ENCODE peak calls at places on chromosomes 16 and 17, in four cellular contexts. R is H1, T is HepG2, Y is K562. X is an unnamed sample.

GRCh38 chr16:84876873-84877606 is 57.3 kb downstream of the CRISPLD2 start:
- DNase-seq in R (no peak), Y (no peak), T (no peak), X (no peak)

GRCh38 chr17:37312137-37312923 is 63.5 kb upstream of the C17orf78 start:
- DNase-seq in Y (no peak), R (no peak), T (no peak), X (no peak)

GRCh38 chr17:8162232-8162996 is at the start of gene VAMP2:
- DNase-seq in R (no peak), Y (peak), T (no peak), X (peak)

GRCh38 chr16:51507286-51507685 is 356.2 kb upstream of the SALL1 start:
- DNase-seq in R (no peak), T (no peak), Y (no peak), X (no peak)

GRCh38 chr16:79122343-79122742 is 478.2 kb downstream of the MAF start:
- DNase-seq in T (no peak), Y (no peak), R (no peak), X (no peak)

GRCh38 chr17:41504126-41504977 is 1.1 kb downstream of the KRT13 start:
- DNase-seq in Y (no peak), T (no peak), R (no peak), X (no peak)

GRCh38 chr17:38798614-38799500 is 499 bp downstream of the PIP4K2B start:
- DNase-seq in Y (peak), R (no peak), T (peak), X (peak)

GRCh38 chr17:72187544-72187943 is 66.7 kb downstream of the SOX9 start:
- DNase-seq in Y (no peak), R (no peak), T (no peak), X (no peak)

GRCh38 chr17:14873996-14874395 is 391.1 kb downstream of the PMP22 start:
- DNase-seq in R (no peak), Y (no peak), T (no peak), X (no peak)

GRCh38 chr16:11556214-11556819 is 30.4 kb downstream of the LITAF start:
- DNase-seq in Y (no peak), R (no peak), T (no peak), X (no peak)

GRCh38 chr17:3035968-3036280 is 27.5 kb downstream of the OR1D5 start:
- DNase-seq in Y (no peak), T (no peak), R (no peak), X (no peak)

GRCh38 chr16:58128721-58129096 is 472 bp downstream of the CFAP20 start:
- DNase-seq in R (no peak), Y (peak), T (no peak), X (no peak)

GRCh38 chr17:74547736-74548135 is 1.8 kb upstream of the CD300C start:
- DNase-seq in T (no peak), R (no peak), Y (no peak), X (peak)

GRCh38 chr17:30997842-30998241 is 27.0 kb downstream of the RNF135 start:
- DNase-seq in Y (no peak), T (no peak), R (no peak), X (no peak)

GRCh38 chr16:57762365-57763289 is 27.1 kb downstream of the KATNB1 start:
- DNase-seq in T (no peak), R (no peak), Y (no peak), X (no peak)

GRCh38 chr16:60346256-60346655 is 1612.1 kb upstream of the GOT2 start:
- DNase-seq in R (no peak), T (no peak), Y (no peak), X (no peak)

GRCh38 chr16:56245197-56245596 is 53.9 kb downstream of the GNAO1 start:
- DNase-seq in T (no peak), Y (no peak), R (no peak), X (no peak)

GRCh38 chr16:23729503-23730424 is 16.7 kb upstream of the ERN2 start:
- DNase-seq in R (no peak), Y (peak), T (peak), X (no peak)

GRCh38 chr17:70076189-70076588 is 1.2 kb downstream of the KCNJ16 start:
- DNase-seq in T (no peak), R (no peak), Y (no peak), X (no peak)

GRCh38 chr16:54938351-54939346 is 8.0 kb downstream of the IRX5 start:
- DNase-seq in T (no peak), Y (no peak), R (no peak), X (no peak)

GRCh38 chr17:46818319-46818928 is at the start of gene WNT3:
- DNase-seq in Y (peak), R (no peak), T (no peak), X (no peak)

GRCh38 chr16:14194706-14195105 is 123.6 kb downstream of the MRTFB start:
- DNase-seq in R (no peak), Y (no peak), T (no peak), X (no peak)

GRCh38 chr16:66475232-66475631 is 48.1 kb downstream of the BEAN1 start:
- DNase-seq in R (no peak), T (no peak), Y (no peak), X (no peak)

GRCh38 chr17:83111516-83112282 is 32.3 kb downstream of the METRNL start:
- DNase-seq in R (no peak), T (no peak), Y (no peak), X (no peak)

GRCh38 chr16:49441366-49441780 is 67.8 kb downstream of the C16orf78 start:
- DNase-seq in R (no peak), Y (no peak), T (no peak), X (no peak)

GRCh38 chr17:10754109-10754508 is 24.3 kb upstream of the TMEM220 start:
- DNase-seq in T (peak), Y (peak), R (no peak), X (peak)

GRCh38 chr17:22459331-22459952 is 767.1 kb downstream of the KCNJ18 start:
- DNase-seq in T (no peak), Y (no peak), R (no peak), X (no peak)

GRCh38 chr16:69909043-69909442 is 42.1 kb upstream of the CLEC18A start:
- DNase-seq in R (no peak), T (no peak), Y (no peak), X (no peak)

GRCh38 chr16:27928542-27928941 is 135.0 kb downstream of the GSG1L start:
- DNase-seq in T (no peak), Y (no peak), R (no peak), X (no peak)

GRCh38 chr17:67431210-67432015 is 54.3 kb downstream of the PITPNC1 start:
- DNase-seq in Y (peak), T (no peak), R (no peak), X (peak)

GRCh38 chr17:30701498-30701989 is 122.9 kb downstream of the CRLF3 start:
- DNase-seq in T (no peak), Y (no peak), R (no peak), X (no peak)

GRCh38 chr16:23689442-23690187 is 10.9 kb downstream of the PLK1 start:
- DNase-seq in Y (no peak), T (no peak), R (no peak), X (no peak)

GRCh38 chr16:25052530-25052929 is 37.4 kb upstream of the ARHGAP17 start:
- DNase-seq in Y (no peak), R (no peak), T (no peak), X (no peak)

DNA sequence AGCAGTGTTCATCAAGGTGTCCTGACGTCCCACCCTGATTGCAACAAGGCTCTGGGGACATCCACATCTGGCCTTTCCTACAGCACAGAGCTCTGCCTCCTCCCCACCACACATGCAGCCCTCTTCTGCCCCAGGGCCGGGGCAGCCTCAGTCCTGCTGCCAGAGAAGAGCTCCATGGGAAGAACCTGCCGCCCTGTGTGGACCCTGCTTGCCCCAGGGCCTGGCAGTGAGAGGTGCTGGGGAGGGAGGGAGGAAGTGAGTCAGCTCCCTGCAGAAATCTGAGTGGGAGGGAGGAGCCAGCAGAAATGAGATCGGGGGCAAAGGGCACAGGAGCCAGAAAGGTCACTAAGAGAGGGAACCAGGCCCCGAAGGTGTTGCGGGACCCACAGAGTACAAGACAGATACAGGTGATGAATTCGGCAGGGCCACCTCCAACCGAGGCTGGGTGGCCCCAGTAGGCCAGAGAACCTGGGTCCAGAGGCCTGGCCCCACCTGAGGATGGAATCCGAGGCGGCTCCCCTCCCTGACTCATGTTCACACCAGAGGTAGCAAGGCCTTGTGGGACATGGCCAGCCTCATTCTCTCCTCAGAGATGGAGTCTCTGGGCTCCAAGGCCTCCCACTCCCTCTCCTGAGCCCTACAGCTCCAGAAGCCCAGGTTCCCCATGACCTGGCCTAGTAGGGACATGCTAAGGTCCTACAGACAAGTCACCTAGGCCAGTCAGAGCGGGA is 24.8 kb downstream of the MYO18A start:
- DNase-seq in Y (peak), R (no peak), T (peak), X (peak)
- TF ChIP-seq PHF8 in Y (no peak), R (no peak), T (peak), X (no peak)

GRCh38 chr16:89363621-89364393 is 126.6 kb downstream of the ANKRD11 start:
- DNase-seq in T (peak), Y (peak), R (no peak), X (peak)

GRCh38 chr16:89358030-89359005 is 132.0 kb downstream of the ANKRD11 start:
- DNase-seq in T (no peak), R (no peak), Y (no peak), X (no peak)

GRCh38 chr16:89359296-89360147 is 130.8 kb downstream of the ANKRD11 start:
- DNase-seq in Y (no peak), T (no peak), R (no peak), X (no peak)

GRCh38 chr16:89361756-89362155 is 128.6 kb downstream of the ANKRD11 start:
- DNase-seq in Y (no peak), T (no peak), R (no peak), X (no peak)

DNA sequence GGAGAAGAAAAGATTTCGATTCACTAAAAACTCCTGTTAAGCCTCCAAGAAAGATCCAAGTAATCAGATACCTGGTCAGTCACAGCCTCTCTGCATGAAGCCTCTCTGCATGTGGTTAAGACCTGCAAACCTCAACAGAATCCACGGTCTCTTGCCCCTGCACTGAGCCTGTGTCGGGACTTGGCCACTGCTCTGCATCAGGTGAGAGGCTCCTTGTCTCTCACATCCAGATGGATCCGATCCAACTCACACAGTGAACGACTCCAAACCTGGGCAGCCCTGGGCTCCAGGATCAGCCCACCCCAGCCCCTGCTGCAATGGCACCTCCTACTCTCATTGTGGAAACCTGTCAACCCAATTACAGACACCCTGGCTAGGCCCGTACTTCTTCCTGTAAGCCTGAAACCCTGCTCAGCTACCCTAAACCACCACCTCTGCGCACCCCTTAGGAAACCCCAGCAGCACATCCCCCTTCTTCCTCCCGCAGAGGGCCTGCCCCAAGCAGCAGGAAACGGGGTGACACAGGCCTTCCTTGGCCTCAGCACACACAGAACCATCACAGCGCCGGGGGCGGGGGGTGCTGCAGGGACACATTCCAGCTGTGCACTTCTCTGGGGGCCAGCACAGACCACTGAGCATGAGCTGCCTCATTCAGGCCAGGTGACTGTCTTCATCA is 129.5 kb downstream of the ANKRD11 start:
- DNase-seq in T (no peak), R (no peak), Y (no peak), X (no peak)
- TF ChIP-seq PHF8 in T (no peak), R (no peak), Y (no peak), X (no peak)

DNA sequence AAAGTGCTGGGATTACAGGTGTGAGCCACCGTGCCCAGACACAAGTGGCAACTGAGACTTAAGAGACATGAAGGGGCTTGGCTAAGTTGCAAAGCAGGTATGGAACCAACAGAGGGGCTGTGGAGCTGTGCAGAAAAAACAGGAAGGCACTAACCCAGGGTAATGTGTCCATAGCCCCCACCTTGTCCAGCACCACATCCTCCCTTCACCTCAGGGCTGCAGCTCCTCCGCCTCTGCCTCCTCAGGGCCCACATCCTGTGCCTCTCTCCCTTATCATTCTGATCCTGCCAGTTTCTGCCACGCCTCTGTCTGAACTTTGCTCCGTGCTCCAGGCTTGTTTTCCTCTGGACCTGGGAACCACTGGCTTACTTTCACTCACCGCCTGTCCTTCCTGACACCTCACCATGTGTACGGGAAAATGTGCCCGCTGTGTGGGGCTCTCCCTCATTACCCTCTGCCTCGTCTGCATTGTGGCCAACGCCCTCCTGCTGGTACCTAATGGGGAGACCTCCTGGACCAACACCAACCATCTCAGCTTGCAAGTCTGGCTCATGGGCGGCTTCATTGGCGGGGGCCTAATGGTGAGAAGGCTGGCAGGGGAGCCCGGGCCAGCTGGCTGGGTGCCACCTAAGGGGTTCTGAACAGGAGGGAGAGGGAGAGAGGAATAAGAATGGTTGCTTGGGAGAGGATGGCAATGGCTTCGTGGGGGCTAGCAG is at the start of gene TM4SF5:
- DNase-seq in R (no peak), Y (no peak), T (peak), X (peak)
- TF ChIP-seq PHF8 in R (no peak), Y (no peak), T (peak), X (no peak)

DNA sequence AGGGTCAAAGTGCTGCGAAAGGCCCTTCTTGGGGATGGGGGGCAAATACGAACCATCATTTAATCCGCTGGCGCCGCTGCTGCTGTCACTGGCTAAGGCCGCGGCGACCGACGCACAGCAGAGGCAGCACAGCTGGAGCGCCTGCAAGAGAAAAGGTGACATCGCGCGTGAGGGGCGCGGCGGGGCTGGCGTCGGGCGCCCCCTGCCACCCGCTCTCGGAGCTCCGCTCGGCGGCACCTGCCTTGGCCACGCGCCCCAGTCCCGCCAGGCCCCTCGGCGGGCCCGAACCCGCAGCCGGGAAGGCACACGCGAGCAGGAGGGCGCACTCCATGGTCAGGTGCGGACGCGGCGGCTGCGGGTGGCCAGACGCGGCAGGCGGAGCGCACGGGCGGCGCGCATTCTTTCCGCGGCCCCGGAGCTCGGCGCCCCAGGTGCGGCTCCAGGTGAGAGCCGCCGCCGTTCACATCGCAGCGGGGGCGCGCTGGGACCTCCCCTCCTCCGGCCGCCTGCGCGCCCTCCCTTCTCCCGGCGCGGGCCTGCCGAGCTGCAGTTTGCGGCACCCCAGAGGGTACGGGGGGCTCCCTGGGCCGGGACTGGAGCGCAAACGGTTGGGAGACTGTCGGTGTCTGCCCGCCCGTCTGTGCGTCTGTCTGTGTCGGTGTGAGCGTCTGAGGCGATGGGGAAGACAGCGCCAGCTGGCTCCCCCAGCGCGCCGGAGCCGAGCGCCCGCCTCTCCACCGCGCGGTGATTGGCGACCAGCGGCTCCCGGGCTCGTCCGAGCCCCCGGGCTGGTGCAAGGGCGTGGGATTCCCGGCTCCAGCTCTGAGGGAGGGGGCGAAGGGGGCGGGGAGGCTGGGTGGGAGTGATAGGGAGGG is at the start of gene ADAMTS18:
- DNase-seq in T (no peak), Y (no peak), R (no peak), X (no peak)
- TF ChIP-seq PHF8 in T (no peak), Y (no peak), R (no peak), X (no peak)

GRCh38 chr17:33258291-33258690 is 34.8 kb downstream of the ASIC2 start:
- DNase-seq in R (no peak), T (no peak), Y (no peak), X (no peak)
- TF ChIP-seq PHF8 in R (no peak), T (no peak), Y (no peak), X (no peak)

GRCh38 chr17:66002807-66003206 is 189.1 kb downstream of the CEP112 start:
- DNase-seq in R (no peak), Y (no peak), T (no peak), X (no peak)
- TF ChIP-seq PHF8 in R (no peak), Y (no peak), T (no peak), X (no peak)